ENCODE peak calls at places on chromosome 22, in six cellular contexts. Q is H9, E is RWPE1, D is A549, Z is neural progenitor cell, A is kidney. L is an unnamed sample.
A peak's percentile ranks its signal among the peaks of the same experiment; 100 is the strongest.

GRCh38 chr22:45804986-45805325 is 133.3 kb downstream of the ATXN10 start:
- DNase-seq in D (peak; percentile 89), A (no peak), Z (no peak), E (peak; percentile 81), Q (no peak), L (no peak)

GRCh38 chr22:37109242-37109917 is at the start of gene TMPRSS6:
- DNase-seq in Q (no peak), E (no peak), A (no peak), Z (no peak), D (no peak), L (no peak)

GRCh38 chr22:19965771-19966709 is 24.4 kb upstream of the TXNRD2 start:
- DNase-seq in A (peak; percentile 53), E (no peak), Q (peak; percentile 59), Z (peak; percentile 72), D (no peak), L (no peak)

GRCh38 chr22:17726561-17727243 is 47.6 kb downstream of the BID start:
- DNase-seq in Z (no peak), E (no peak), D (no peak), A (no peak), Q (no peak), L (no peak)

GRCh38 chr22:36824655-36825054 is 7.8 kb upstream of the PVALB start:
- DNase-seq in Q (no peak), A (no peak), Z (no peak), E (no peak), D (no peak), L (no peak)

GRCh38 chr22:37077802-37078448 is 26.4 kb downstream of the KCTD17 start:
- DNase-seq in D (peak; percentile 42), A (no peak), Q (peak; percentile 73), Z (peak; percentile 78), E (peak; percentile 65), L (peak; percentile 19)

GRCh38 chr22:37340331-37341262 is 58.3 kb downstream of the CYTH4 start:
- DNase-seq in A (no peak), Z (peak; percentile 58), E (no peak), D (no peak), Q (peak; percentile 67), L (no peak)

GRCh38 chr22:35894937-35895708 is 133.5 kb downstream of the RBFOX2 start:
- DNase-seq in Z (peak; percentile 17), D (peak; percentile 37), Q (no peak), E (peak; percentile 70), A (no peak), L (no peak)

GRCh38 chr22:35891442-35891841 is 137.2 kb downstream of the RBFOX2 start:
- DNase-seq in D (no peak), Z (no peak), A (no peak), Q (no peak), E (no peak), L (no peak)

GRCh38 chr22:31248138-31248745 is 36.1 kb downstream of the LIMK2 start:
- DNase-seq in Q (peak; percentile 94), E (peak; percentile 87), Z (peak; percentile 92), A (peak; percentile 91), D (no peak), L (peak; percentile 72)

GRCh38 chr22:31259798-31260473 is 32.4 kb downstream of the PIK3IP1 start:
- DNase-seq in Z (no peak), Q (no peak), D (no peak), A (no peak), E (no peak), L (no peak)

GRCh38 chr22:31250740-31251330 is 38.7 kb downstream of the LIMK2 start:
- DNase-seq in A (no peak), Z (no peak), Q (no peak), E (no peak), D (no peak), L (no peak)

GRCh38 chr22:31248965-31249940 is 37.2 kb downstream of the LIMK2 start:
- DNase-seq in A (no peak), Z (no peak), D (no peak), Q (no peak), E (no peak), L (no peak)

DNA sequence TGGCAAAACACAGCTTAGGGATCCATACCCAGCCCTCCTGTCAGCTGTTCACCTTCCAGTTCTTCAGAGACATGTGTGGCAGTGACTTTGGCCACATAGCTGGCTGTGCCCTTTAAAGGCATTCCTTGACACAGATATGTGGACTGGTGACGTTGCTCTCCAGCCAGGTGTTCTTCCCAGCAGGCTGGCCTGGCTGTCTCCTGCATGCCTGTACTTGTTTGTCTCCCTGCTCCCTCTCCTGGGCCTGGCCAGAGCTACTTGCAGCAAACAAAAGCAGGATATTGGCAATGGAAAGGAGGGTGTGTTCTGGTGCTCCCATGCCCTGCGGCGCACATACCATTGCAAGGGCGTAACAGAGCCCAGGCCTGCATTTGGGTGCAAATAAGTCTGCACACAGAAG is 38.3 kb downstream of the PIK3IP1 start:
- DNase-seq in Z (no peak), E (peak; percentile 90), A (no peak), Q (peak; percentile 86), D (no peak), L (no peak)
- H3K27ac ChIP-seq in Z (no peak overlapping the region), E (peak overlapping the region; percentile 95), A (no peak overlapping the region), Q (no peak overlapping the region), D (no peak overlapping the region), L (peak overlapping the region; percentile 15)

DNA sequence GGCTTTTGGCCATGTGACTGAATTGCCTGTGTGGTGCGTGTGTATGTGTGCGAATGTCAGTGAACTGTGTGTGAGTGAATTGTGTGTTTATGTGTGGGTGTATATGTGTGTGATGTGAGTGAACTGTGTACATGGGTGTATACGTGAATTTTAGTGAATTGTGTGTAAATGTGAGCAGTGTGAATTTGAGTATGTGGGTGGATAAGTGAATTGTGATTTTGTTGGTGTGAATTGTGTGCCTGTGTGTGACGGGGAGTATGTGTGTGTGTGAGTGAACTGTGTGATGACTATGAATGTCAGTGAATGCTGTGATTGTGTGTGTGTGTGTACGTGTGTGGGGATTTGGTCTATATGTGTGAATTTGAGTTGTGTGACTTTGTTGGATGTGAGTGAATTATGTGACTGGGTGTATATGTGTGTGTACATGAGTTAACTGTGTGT is 3.5 kb downstream of the DDTL start:
- DNase-seq in Z (no peak), Q (no peak), A (no peak), E (no peak), D (no peak), L (no peak)
- H3K27ac ChIP-seq in Z (no peak overlapping the region), Q (no peak overlapping the region), A (no peak overlapping the region), E (peak overlapping the region; percentile 11), D (no peak overlapping the region), L (no peak overlapping the region)

GRCh38 chr22:27870234-27871191 is 48.5 kb downstream of the PITPNB start:
- DNase-seq in D (no peak), A (no peak), E (no peak), Q (no peak), Z (no peak), L (no peak)

GRCh38 chr22:27868738-27869282 is 50.2 kb downstream of the PITPNB start:
- DNase-seq in E (no peak), Q (no peak), A (no peak), Z (no peak), D (no peak), L (no peak)

GRCh38 chr22:27867114-27867957 is 51.7 kb downstream of the PITPNB start:
- DNase-seq in D (peak; percentile 31), Z (no peak), Q (no peak), E (no peak), A (no peak), L (no peak)

GRCh38 chr22:27866136-27867091 is 52.6 kb downstream of the PITPNB start:
- DNase-seq in Z (no peak), E (peak; percentile 71), A (no peak), Q (no peak), D (peak; percentile 74), L (peak; percentile 69)

DNA sequence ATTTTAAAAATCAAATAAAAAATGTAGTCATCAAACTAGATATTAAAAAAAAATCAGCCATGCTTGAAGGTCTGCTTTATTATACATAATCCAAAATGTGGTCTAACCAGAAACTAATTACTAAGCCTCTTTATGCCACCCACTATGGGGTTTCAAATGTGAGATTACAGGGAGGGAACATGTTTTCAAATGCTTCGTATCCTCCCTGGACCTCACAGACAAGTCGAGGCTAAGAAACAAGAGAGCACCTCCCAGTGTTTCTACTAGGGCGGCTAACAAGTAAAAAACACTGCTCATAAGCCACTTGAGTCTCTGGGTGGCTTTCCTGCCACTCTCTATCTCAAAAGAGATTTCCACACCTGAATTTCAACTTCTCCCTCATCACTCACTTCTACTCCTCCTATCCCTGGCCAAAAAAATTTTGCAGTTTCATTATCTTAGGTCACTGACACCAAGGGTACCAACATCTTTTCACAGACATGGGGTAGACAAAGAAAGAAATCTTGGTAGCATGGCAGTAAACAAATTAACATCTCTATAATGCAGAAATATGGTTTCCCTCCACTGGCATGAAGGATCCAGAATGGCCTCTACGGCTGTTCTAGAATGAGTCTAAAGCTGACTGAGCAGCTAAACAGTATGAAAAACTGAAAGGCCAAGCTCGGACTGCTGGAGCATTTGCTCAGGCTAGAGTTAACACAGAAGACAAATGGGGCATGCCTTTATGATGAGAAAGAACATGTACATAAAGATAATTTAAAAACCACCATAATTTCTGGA is 50.9 kb downstream of the PITPNB start:
- DNase-seq in A (no peak), D (no peak), Z (no peak), Q (no peak), E (no peak), L (no peak)
- H3K27ac ChIP-seq in A (peak overlapping the region; percentile 45), D (peak overlapping the region; percentile 57), Z (no peak overlapping the region), Q (no peak overlapping the region), E (no peak overlapping the region), L (peak overlapping the region; percentile 92)

DNA sequence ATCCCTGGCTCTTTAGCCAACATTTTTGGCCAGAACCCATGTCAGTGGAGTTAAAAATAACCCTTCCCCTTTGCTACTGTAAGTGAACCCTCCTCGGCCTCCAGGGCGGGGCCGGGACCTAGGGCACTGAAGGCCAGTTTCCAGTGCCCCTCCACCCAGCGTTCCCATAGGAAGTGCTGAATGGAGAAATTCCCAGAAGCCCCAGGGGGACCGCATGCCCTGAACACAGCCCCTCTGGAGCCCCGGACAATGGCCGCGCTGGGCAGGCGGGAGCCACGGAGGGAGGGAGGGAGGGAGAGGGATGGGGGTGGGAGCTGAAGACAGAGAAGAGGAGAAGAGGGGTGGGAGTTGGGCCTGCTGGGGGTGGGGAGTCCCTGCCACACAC is 11.1 kb downstream of the PDGFB start:
- DNase-seq in E (no peak), Z (peak; percentile 60), Q (no peak), A (peak; percentile 85), D (no peak), L (no peak)
- H3K27ac ChIP-seq in E (peak overlapping the region; percentile 72), Z (no peak overlapping the region), Q (no peak overlapping the region), A (peak overlapping the region; percentile 86), D (peak overlapping the region; percentile 31), L (peak overlapping the region; percentile 37)